ENCODE peak calls at places on chromosomes 16 and 17, in six cellular contexts. C is Calu3, A is PC-3, Y is tibial artery, H is left ventricle myocardium inferior, G is endothelial cell. Z is an unnamed sample.

GRCh38 chr17:58338907-58339774 is 10.5 kb upstream of the TSPOAP1 start:
- DNase-seq in A (no peak), C (no peak), Y (peak), G (peak), H (peak), Z (peak)

GRCh38 chr16:54284319-54284930 is 2.2 kb downstream of the IRX3 start:
- DNase-seq in G (peak), A (no peak), H (no peak), C (peak), Y (no peak), Z (no peak)

GRCh38 chr16:27847030-27847550 is 216.4 kb downstream of the GSG1L start:
- DNase-seq in A (peak), H (no peak), G (no peak), C (no peak), Y (no peak), Z (no peak)

GRCh38 chr17:81365601-81366585 is 29.4 kb upstream of the BAHCC1 start:
- DNase-seq in A (peak), Y (peak), H (no peak), C (peak), G (no peak), Z (no peak)

GRCh38 chr17:81009124-81009523 is 17.5 kb downstream of the CHMP6 start:
- DNase-seq in C (no peak), A (no peak), H (no peak), G (no peak), Y (no peak), Z (no peak)

GRCh38 chr17:62781826-62782225 is 26.3 kb downstream of the MARCHF10 start:
- DNase-seq in Y (no peak), C (no peak), H (no peak), A (peak), G (no peak), Z (no peak)

GRCh38 chr16:5064915-5065314 is 841 bp downstream of the C16orf89 start:
- DNase-seq in C (peak), Y (no peak), H (no peak), A (no peak), G (no peak), Z (no peak)

GRCh38 chr16:22232277-22233049 is 26.4 kb downstream of the EEF2K start:
- DNase-seq in H (no peak), A (peak), G (no peak), Y (no peak), C (peak), Z (peak)

GRCh38 chr16:68644715-68645493 is at the start of gene CDH3:
- DNase-seq in H (no peak), G (peak), A (peak), C (peak), Y (no peak), Z (no peak)

GRCh38 chr17:8807070-8807550 is 7.9 kb upstream of the MFSD6L start:
- DNase-seq in G (no peak), C (no peak), Y (no peak), A (peak), H (no peak), Z (no peak)

GRCh38 chr17:57420674-57421392 is 164.5 kb downstream of the MSI2 start:
- DNase-seq in C (no peak), H (no peak), A (no peak), Y (no peak), G (no peak), Z (no peak)

GRCh38 chr16:30561212-30561816 is 3.1 kb upstream of the ZNF764 start:
- DNase-seq in A (no peak), C (peak), G (peak), Y (no peak), H (no peak), Z (no peak)

GRCh38 chr17:68391561-68392268 is 65.6 kb downstream of the WIPI1 start:
- DNase-seq in C (no peak), H (no peak), G (no peak), Y (no peak), A (no peak), Z (no peak)

GRCh38 chr17:50953518-50953830 is 87.3 kb upstream of the TOB1 start:
- DNase-seq in H (no peak), Y (no peak), C (no peak), A (no peak), G (no peak), Z (no peak)

GRCh38 chr17:59534583-59534982 is 30.8 kb upstream of the DHX40 start:
- DNase-seq in H (no peak), C (no peak), A (peak), G (no peak), Y (no peak), Z (no peak)

GRCh38 chr16:88681709-88682451 is 4.4 kb downstream of the SNAI3 start:
- DNase-seq in C (no peak), G (no peak), H (peak), Y (peak), A (no peak), Z (no peak)

GRCh38 chr17:65283704-65284103 is 146.5 kb downstream of the RGS9 start:
- DNase-seq in Y (no peak), G (no peak), H (no peak), C (no peak), A (peak), Z (no peak)

GRCh38 chr16:53433509-53433908 is 762 bp upstream of the RBL2 start:
- DNase-seq in H (no peak), G (no peak), A (peak), C (no peak), Y (no peak), Z (no peak)

GRCh38 chr17:8264320-8264719 is 15.2 kb downstream of the PFAS start:
- DNase-seq in H (no peak), G (no peak), Y (no peak), A (no peak), C (no peak), Z (no peak)

GRCh38 chr16:67419502-67419901 is 3.2 kb upstream of the ZDHHC1 start:
- DNase-seq in Y (no peak), G (no peak), H (no peak), C (no peak), A (no peak), Z (no peak)

GRCh38 chr17:34241062-34241461 is 14.0 kb upstream of the CCL2 start:
- DNase-seq in C (no peak), H (peak), Y (peak), A (no peak), G (peak), Z (no peak)

GRCh38 chr17:73748521-73748920 is 104.3 kb upstream of the SDK2 start:
- DNase-seq in Y (no peak), G (no peak), H (no peak), C (no peak), A (no peak), Z (no peak)

GRCh38 chr16:55116165-55116894 is 185.7 kb downstream of the IRX5 start:
- DNase-seq in H (no peak), Y (no peak), A (no peak), G (no peak), C (no peak), Z (peak)

GRCh38 chr17:73203135-73203787 is 10.4 kb downstream of the COG1 start:
- DNase-seq in Y (no peak), A (peak), G (no peak), C (peak), H (no peak), Z (no peak)

GRCh38 chr16:4944333-4945281 is 7.7 kb upstream of the PPL start:
- DNase-seq in A (peak), C (peak), H (peak), G (no peak), Y (peak), Z (peak)

GRCh38 chr16:12455287-12455798 is 348.3 kb downstream of the CPPED1 start:
- DNase-seq in A (peak), H (peak), C (peak), G (peak), Y (no peak), Z (peak)

GRCh38 chr16:86505185-86505898 is 5.0 kb upstream of the FOXF1 start:
- DNase-seq in A (no peak), C (no peak), G (no peak), Y (no peak), H (no peak), Z (no peak)

GRCh38 chr16:11380836-11381235 is 35.6 kb downstream of the RMI2 start:
- DNase-seq in Y (no peak), H (no peak), A (no peak), G (no peak), C (no peak), Z (no peak)

GRCh38 chr17:72833113-72833512 is 259.4 kb downstream of the SLC39A11 start:
- DNase-seq in C (no peak), Y (no peak), H (no peak), G (no peak), A (no peak), Z (no peak)

GRCh38 chr17:44971776-44972483 is 3.8 kb upstream of the C1QL1 start:
- DNase-seq in C (no peak), Y (no peak), A (no peak), G (no peak), H (no peak), Z (peak)

GRCh38 chr17:54085934-54086333 is 263.2 kb downstream of the KIF2B start:
- DNase-seq in H (no peak), Y (no peak), G (no peak), A (no peak), C (no peak), Z (no peak)

GRCh38 chr16:85417156-85417860 is 195.8 kb upstream of the GSE1 start:
- DNase-seq in H (peak), G (peak), C (no peak), Y (no peak), A (no peak), Z (no peak)

GRCh38 chr17:22511431-22511830 is 819.1 kb downstream of the KCNJ18 start:
- DNase-seq in A (no peak), H (no peak), Y (no peak), C (no peak), G (no peak), Z (no peak)

GRCh38 chr16:13108126-13108525 is 206.7 kb downstream of the SHISA9 start:
- DNase-seq in C (no peak), G (no peak), A (no peak), H (no peak), Y (no peak), Z (no peak)

GRCh38 chr16:3954411-3954921 is 74.0 kb upstream of the CREBBP start:
- DNase-seq in C (no peak), A (no peak), Y (no peak), G (no peak), H (no peak), Z (no peak)

GRCh38 chr16:86794216-86794864 is 216.0 kb downstream of the FOXL1 start:
- DNase-seq in G (no peak), H (no peak), A (no peak), C (no peak), Y (no peak), Z (no peak)

GRCh38 chr16:54231336-54231735 is 55.3 kb downstream of the IRX3 start:
- DNase-seq in G (no peak), A (no peak), Y (no peak), C (no peak), H (no peak), Z (no peak)

GRCh38 chr17:57256708-57257112 is 387 bp downstream of the MSI2 start:
- DNase-seq in Y (no peak), H (peak), G (no peak), A (peak), C (no peak), Z (no peak)

GRCh38 chr17:64200080-64201042 is 62.7 kb downstream of the TEX2 start:
- DNase-seq in H (no peak), G (no peak), A (no peak), C (no peak), Y (no peak), Z (no peak)

GRCh38 chr17:46047398-46047797 is 48.3 kb downstream of the STH start:
- DNase-seq in A (no peak), H (no peak), C (no peak), Y (no peak), G (no peak), Z (no peak)

GRCh38 chr17:78347453-78347852 is 12.4 kb downstream of the SOCS3 start:
- DNase-seq in H (no peak), G (no peak), A (no peak), C (no peak), Y (no peak), Z (no peak)

GRCh38 chr17:78355045-78355641 is 4.7 kb downstream of the SOCS3 start:
- DNase-seq in H (no peak), G (no peak), Y (no peak), C (no peak), A (no peak), Z (no peak)

GRCh38 chr17:78348055-78348745 is 11.7 kb downstream of the SOCS3 start:
- DNase-seq in C (no peak), Y (no peak), H (no peak), G (no peak), A (no peak), Z (no peak)

GRCh38 chr17:78349831-78350631 is 9.8 kb downstream of the SOCS3 start:
- DNase-seq in G (no peak), C (no peak), A (no peak), Y (no peak), H (no peak), Z (no peak)

DNA sequence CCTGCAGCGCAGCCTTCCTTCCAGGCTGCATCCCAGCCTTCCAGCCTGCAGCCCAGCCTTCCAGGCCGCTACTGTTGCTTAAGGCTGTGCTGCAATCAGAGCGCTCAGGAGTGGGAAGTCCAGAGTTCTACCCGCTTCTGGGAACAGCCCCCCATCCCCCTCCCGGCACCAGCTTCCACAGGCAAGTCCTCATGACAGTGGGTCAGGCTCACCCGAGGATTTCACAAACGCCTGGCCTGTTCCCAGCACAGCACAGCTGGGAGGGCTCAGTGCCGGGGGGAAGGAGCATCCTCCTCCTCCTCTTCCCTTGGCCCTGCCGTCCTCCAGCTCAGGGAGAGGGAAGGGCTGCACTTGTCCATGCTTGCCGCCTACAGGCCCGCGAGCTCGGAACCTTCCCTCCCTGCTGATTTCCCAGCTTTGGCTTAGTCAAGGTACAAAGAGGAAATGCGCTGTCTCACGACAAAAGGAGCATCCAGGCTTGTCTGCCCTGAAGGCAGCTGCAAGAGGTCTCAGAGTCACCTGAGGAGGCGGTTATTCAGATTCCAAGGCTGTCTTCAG is 8.3 kb downstream of the SOCS3 start:
- DNase-seq in C (no peak), A (no peak), H (peak), Y (peak), G (no peak), Z (peak)
- TF ChIP-seq CTCF in C (no peak), A (no peak), H (no peak), Y (no peak), G (no peak), Z (no peak)

DNA sequence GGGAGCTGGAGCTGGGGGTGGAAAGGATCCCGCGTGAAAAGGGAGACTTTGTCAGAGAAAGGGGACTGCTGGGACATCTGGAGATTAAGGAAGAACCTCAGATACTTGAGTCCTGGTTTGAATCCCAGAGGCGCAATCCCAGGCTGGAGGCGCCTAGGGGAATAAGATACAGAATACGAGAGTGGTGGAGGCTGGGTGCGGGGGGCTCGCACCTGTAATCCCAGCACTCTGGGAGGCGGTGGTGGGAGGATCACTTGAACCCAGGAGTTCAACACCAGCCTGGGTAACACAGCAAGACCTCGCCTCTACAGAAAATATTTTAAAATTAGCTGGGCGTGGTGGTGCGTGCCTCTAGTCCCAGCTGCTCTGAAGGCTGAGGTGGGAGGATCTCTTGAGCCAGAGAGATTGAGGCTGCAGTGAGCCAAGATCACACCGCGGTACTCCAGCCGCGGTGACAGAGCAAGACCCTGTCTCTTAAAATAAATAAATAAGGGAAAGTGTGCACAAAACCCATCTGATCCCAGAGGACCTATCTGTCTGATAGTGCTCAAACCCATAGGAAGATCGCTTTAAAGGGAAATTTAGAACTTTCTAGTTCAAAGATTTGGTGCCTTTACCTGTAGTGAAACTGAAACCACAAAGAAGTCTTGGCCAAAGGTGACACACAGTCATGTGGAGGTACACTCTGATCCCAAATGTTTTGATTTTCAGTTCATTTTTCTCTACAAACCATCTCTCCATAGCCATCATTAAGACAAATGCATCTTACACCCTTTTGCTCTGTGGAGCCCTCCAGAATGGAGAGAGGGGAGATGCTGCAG is 625 bp upstream of the SCRN2 start:
- DNase-seq in H (no peak), A (no peak), G (no peak), C (no peak), Y (no peak), Z (no peak)
- TF ChIP-seq CTCF in H (no peak), A (peak), G (peak), C (no peak), Y (no peak), Z (peak)

DNA sequence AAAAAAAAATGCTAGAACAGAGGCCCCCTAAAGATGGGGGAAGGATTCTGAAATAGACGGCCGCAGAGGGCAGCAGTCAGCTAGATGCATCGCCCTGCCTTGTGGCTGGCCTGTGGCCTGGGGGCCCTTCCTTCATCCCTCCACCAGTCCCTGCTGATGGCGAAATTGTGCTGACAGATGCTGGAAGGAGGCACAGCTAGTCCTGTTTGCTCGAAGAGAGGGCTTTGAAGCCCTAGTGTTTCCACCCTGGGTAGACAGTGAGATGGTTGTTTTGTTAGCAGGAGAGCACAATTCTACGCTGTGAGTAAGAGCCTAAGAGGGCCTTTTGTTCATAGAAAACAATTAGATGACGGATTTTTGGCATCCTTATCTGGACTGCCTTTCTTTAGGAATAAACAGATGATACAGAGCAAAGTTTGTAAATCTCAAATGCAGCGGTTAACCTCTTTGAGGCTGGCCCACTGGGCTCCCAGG is 22.9 kb downstream of the VPS35L start:
- DNase-seq in G (no peak), H (no peak), Y (no peak), A (no peak), C (no peak), Z (no peak)
- TF ChIP-seq CTCF in G (no peak), H (no peak), Y (no peak), A (no peak), C (no peak), Z (no peak)

DNA sequence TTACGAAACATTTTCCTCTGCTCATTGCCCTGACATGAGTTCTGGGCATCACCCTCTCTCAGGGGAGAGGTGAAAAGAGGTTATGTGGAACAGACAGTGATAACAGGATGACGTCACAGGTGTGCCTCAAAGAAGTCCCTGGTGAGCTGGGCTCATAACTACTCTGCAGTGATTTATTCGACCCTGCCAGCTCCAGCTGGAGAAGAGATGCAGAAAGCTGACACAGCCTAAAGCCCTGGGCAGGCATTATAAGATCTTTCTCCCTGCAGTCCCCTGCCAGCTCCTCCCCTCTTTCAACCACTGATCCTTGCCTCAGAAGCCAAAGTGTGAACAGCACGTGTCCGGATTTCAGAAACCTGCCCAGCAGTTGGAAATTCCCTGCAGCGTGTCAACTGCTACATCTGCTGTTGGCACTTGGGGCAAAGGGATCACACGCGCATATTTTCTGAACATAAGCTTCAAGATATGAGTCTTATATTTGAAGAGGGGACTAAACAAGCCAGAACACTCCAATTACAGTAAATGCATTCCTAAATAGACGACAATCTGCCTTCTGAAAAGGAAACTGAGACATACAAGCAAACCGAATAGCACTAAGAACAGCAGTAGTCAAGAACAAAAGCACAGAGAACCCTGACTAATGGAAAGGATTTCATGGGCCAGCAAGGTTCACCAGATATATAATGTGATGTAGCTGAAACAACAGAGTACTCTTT is 80.5 kb downstream of the SMG6 start:
- DNase-seq in H (peak), A (no peak), G (no peak), C (no peak), Y (peak), Z (peak)
- TF ChIP-seq CTCF in H (no peak), A (no peak), G (no peak), C (no peak), Y (no peak), Z (no peak)

GRCh38 chr17:5437721-5438317 is 1.1 kb downstream of the C1QBP start:
- DNase-seq in A (peak), Y (no peak), H (no peak), G (no peak), C (no peak), Z (peak)

GRCh38 chr17:5438716-5439445 is at the start of gene C1QBP:
- DNase-seq in H (peak), Y (peak), G (peak), C (peak), A (peak), Z (peak)

GRCh38 chr17:5434984-5435383 is 4.0 kb downstream of the C1QBP start:
- DNase-seq in H (no peak), C (no peak), G (no peak), A (no peak), Y (no peak), Z (no peak)

GRCh38 chr17:5443728-5444127 is 4.8 kb upstream of the C1QBP start:
- DNase-seq in H (no peak), C (no peak), A (no peak), Y (no peak), G (no peak), Z (no peak)

DNA sequence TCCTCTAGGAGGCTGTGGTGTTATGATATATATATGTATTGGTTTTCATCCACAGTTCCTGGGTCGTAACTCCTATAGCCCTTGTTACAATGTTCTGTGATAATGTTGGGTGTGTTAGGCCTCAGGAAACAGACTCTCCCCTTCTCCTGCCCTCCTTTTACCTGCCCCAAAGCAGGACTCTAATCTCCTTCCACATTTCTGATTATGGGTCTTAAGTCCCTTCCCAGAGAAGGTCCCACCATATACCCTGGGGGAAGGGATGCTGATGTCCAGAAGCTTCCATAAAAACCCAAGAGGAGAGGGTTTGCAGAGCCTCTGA is 450 bp upstream of the C1QBP start:
- DNase-seq in C (no peak), A (no peak), H (no peak), G (no peak), Y (no peak), Z (no peak)
- TF ChIP-seq CTCF in C (no peak), A (peak), H (peak), G (no peak), Y (no peak), Z (peak)